ENCODE peak calls at places on chromosome 21, in five cellular contexts. One of them, this sample, is unnamed.

GRCh38 chr21:35050348-35051286 is 1.5 kb upstream of the RUNX1 start:
- DNase-seq in K562: peak; percentile 37
- DNase-seq in MCF 10A: no peak
- DNase-seq in AG09309: no peak
- DNase-seq in right atrium auricular region: no peak
- DNase-seq in this sample: no peak

GRCh38 chr21:19844334-19844733 is 1153.9 kb upstream of the NCAM2 start:
- DNase-seq in K562: no peak
- DNase-seq in right atrium auricular region: no peak
- DNase-seq in MCF 10A: no peak
- DNase-seq in AG09309: no peak
- DNase-seq in this sample: no peak

GRCh38 chr21:22342855-22343254 is 1344.6 kb downstream of the NCAM2 start:
- DNase-seq in K562: no peak
- DNase-seq in MCF 10A: peak; percentile 35
- DNase-seq in AG09309: no peak
- DNase-seq in right atrium auricular region: no peak
- DNase-seq in this sample: no peak

GRCh38 chr21:39837861-39838359 is 29.3 kb upstream of the PCP4 start:
- DNase-seq in AG09309: no peak
- DNase-seq in MCF 10A: no peak
- DNase-seq in K562: no peak
- DNase-seq in right atrium auricular region: no peak
- DNase-seq in this sample: no peak

GRCh38 chr21:45403133-45403824 is 1.7 kb upstream of the COL18A1 start:
- DNase-seq in MCF 10A: peak; percentile 57
- DNase-seq in AG09309: no peak
- DNase-seq in right atrium auricular region: no peak
- DNase-seq in K562: no peak
- DNase-seq in this sample: no peak

GRCh38 chr21:46634966-46635323 is 529 bp upstream of the PRMT2 start:
- DNase-seq in AG09309: peak; percentile 73
- DNase-seq in right atrium auricular region: peak; percentile 80
- DNase-seq in MCF 10A: peak; percentile 66
- DNase-seq in K562: no peak
- DNase-seq in this sample: no peak

GRCh38 chr21:17612023-17612564 is 607 bp downstream of the BTG3 start:
- DNase-seq in AG09309: no peak
- DNase-seq in right atrium auricular region: peak; percentile 62
- DNase-seq in K562: no peak
- DNase-seq in MCF 10A: peak; percentile 75
- DNase-seq in this sample: peak; percentile 35

GRCh38 chr21:45972716-45973474 is 8.7 kb upstream of the COL6A1 start:
- DNase-seq in AG09309: no peak
- DNase-seq in K562: no peak
- DNase-seq in MCF 10A: no peak
- DNase-seq in right atrium auricular region: peak; percentile 81
- DNase-seq in this sample: no peak

GRCh38 chr21:27590271-27590670 is 623.4 kb upstream of the ADAMTS5 start:
- DNase-seq in MCF 10A: no peak
- DNase-seq in right atrium auricular region: peak; percentile 70
- DNase-seq in AG09309: peak; percentile 84
- DNase-seq in K562: no peak
- DNase-seq in this sample: no peak

GRCh38 chr21:35559128-35559831 is 501.0 kb downstream of the SETD4 start:
- DNase-seq in K562: no peak
- DNase-seq in AG09309: peak; percentile 90
- DNase-seq in right atrium auricular region: no peak
- DNase-seq in MCF 10A: peak; percentile 66
- DNase-seq in this sample: no peak

GRCh38 chr21:39972471-39972870 is 105.2 kb downstream of the PCP4 start:
- DNase-seq in K562: no peak
- DNase-seq in AG09309: no peak
- DNase-seq in right atrium auricular region: no peak
- DNase-seq in MCF 10A: no peak
- DNase-seq in this sample: no peak

GRCh38 chr21:28742527-28742926 is 250.2 kb downstream of the LTN1 start:
- DNase-seq in K562: no peak
- DNase-seq in MCF 10A: peak; percentile 11
- DNase-seq in right atrium auricular region: no peak
- DNase-seq in AG09309: no peak
- DNase-seq in this sample: no peak

GRCh38 chr21:40717008-40717407 is 129.9 kb downstream of the DSCAM start:
- DNase-seq in K562: no peak
- DNase-seq in MCF 10A: peak; percentile 23
- DNase-seq in AG09309: no peak
- DNase-seq in right atrium auricular region: no peak
- DNase-seq in this sample: no peak

GRCh38 chr21:41374867-41375533 is 13.2 kb downstream of the MX2 start:
- DNase-seq in right atrium auricular region: no peak
- DNase-seq in AG09309: no peak
- DNase-seq in MCF 10A: peak; percentile 5
- DNase-seq in K562: no peak
- DNase-seq in this sample: no peak

GRCh38 chr21:15272171-15272570 is 207.4 kb upstream of the NRIP1 start:
- DNase-seq in K562: no peak
- DNase-seq in right atrium auricular region: no peak
- DNase-seq in MCF 10A: no peak
- DNase-seq in AG09309: no peak
- DNase-seq in this sample: no peak

GRCh38 chr21:28473530-28474225 is 519.0 kb downstream of the LTN1 start:
- DNase-seq in MCF 10A: no peak
- DNase-seq in AG09309: peak; percentile 38
- DNase-seq in K562: no peak
- DNase-seq in right atrium auricular region: no peak
- DNase-seq in this sample: no peak

GRCh38 chr21:20882462-20883415 is 115.5 kb upstream of the NCAM2 start:
- DNase-seq in right atrium auricular region: no peak
- DNase-seq in MCF 10A: peak; percentile 67
- DNase-seq in AG09309: no peak
- DNase-seq in K562: peak; percentile 23
- DNase-seq in this sample: peak; percentile 46

DNA sequence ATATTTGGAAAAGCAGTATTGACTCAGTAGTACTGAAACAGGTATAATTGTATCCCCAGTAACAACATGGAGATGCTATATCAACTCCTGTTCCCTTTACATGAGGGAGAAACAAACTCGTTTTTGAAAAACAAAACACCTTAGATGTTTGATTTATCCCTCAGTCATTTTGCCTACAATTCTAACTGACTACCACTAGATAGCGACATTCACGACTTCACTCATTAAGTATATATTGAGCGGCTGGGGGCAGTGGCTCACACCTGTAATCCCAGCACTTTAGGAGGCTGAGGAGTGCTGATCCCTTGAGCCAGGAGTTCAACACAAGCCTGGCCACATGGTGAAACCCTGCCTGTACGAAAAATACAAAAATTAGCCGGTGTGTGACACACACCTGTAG is 83.3 kb downstream of the CYYR1 start:
- DNase-seq in K562: no peak
- DNase-seq in right atrium auricular region: no peak
- DNase-seq in MCF 10A: no peak
- DNase-seq in AG09309: no peak
- DNase-seq in this sample: no peak
- TF ChIP-seq CTCF in K562: no peak
- TF ChIP-seq CTCF in right atrium auricular region: no peak
- TF ChIP-seq CTCF in MCF 10A: no peak
- TF ChIP-seq CTCF in AG09309: no peak
- TF ChIP-seq CTCF in this sample: no peak

GRCh38 chr21:31133243-31133830 is 95.1 kb upstream of the KRTAP19-8 start:
- DNase-seq in K562: no peak
- DNase-seq in MCF 10A: no peak
- DNase-seq in right atrium auricular region: no peak
- DNase-seq in AG09309: no peak
- DNase-seq in this sample: no peak

GRCh38 chr21:31135536-31136184 is 97.4 kb upstream of the KRTAP19-8 start:
- DNase-seq in K562: no peak
- DNase-seq in right atrium auricular region: no peak
- DNase-seq in AG09309: no peak
- DNase-seq in MCF 10A: no peak
- DNase-seq in this sample: no peak

GRCh38 chr21:31140025-31140424 is 101.7 kb upstream of the KRTAP19-8 start:
- DNase-seq in K562: no peak
- DNase-seq in AG09309: no peak
- DNase-seq in MCF 10A: no peak
- DNase-seq in right atrium auricular region: no peak
- DNase-seq in this sample: no peak

GRCh38 chr21:31137951-31138350 is 99.7 kb upstream of the KRTAP19-8 start:
- DNase-seq in right atrium auricular region: no peak
- DNase-seq in K562: no peak
- DNase-seq in MCF 10A: no peak
- DNase-seq in AG09309: no peak
- DNase-seq in this sample: no peak

GRCh38 chr21:31136891-31137290 is 98.6 kb upstream of the KRTAP19-8 start:
- DNase-seq in K562: no peak
- DNase-seq in right atrium auricular region: no peak
- DNase-seq in AG09309: no peak
- DNase-seq in MCF 10A: peak; percentile 17
- DNase-seq in this sample: no peak
- TF ChIP-seq CTCF in K562: no peak
- TF ChIP-seq CTCF in right atrium auricular region: no peak
- TF ChIP-seq CTCF in AG09309: no peak
- TF ChIP-seq CTCF in MCF 10A: no peak
- TF ChIP-seq CTCF in this sample: no peak

DNA sequence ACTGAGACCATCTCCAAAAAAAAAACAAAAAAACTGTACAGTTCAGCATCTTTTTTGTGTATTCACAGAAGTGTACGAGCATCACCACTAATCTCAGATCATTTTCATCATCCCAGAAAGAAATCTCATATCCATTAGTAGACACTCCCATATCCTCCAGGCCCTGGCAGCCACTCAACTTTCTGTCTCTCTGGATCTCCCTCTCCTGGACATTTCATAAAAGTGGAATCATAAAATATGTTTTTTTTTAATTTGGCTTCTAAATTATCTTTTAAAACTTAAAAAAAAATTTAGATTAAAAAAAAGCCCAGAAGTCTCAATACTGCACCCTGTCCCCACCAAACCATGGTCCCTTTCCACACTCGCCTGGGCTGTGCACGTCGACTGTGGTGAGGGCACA is 22.1 kb downstream of the RIPPLY3 start:
- DNase-seq in AG09309: no peak
- DNase-seq in right atrium auricular region: peak; percentile 50
- DNase-seq in K562: no peak
- DNase-seq in MCF 10A: peak; percentile 33
- DNase-seq in this sample: no peak
- TF ChIP-seq CTCF in AG09309: no peak
- TF ChIP-seq CTCF in right atrium auricular region: no peak
- TF ChIP-seq CTCF in K562: no peak
- TF ChIP-seq CTCF in MCF 10A: no peak
- TF ChIP-seq CTCF in this sample: no peak

GRCh38 chr21:38267136-38267535 is 10.3 kb downstream of the KCNJ15 start:
- DNase-seq in AG09309: no peak
- DNase-seq in K562: no peak
- DNase-seq in right atrium auricular region: no peak
- DNase-seq in MCF 10A: no peak
- DNase-seq in this sample: no peak

GRCh38 chr21:38268859-38269566 is 12.2 kb downstream of the KCNJ15 start:
- DNase-seq in K562: no peak
- DNase-seq in MCF 10A: no peak
- DNase-seq in right atrium auricular region: no peak
- DNase-seq in AG09309: no peak
- DNase-seq in this sample: no peak

GRCh38 chr21:38272215-38272614 is 15.4 kb downstream of the KCNJ15 start:
- DNase-seq in K562: no peak
- DNase-seq in MCF 10A: no peak
- DNase-seq in AG09309: no peak
- DNase-seq in right atrium auricular region: no peak
- DNase-seq in this sample: no peak

GRCh38 chr21:38267991-38268858 is 11.4 kb downstream of the KCNJ15 start:
- DNase-seq in K562: no peak
- DNase-seq in MCF 10A: no peak
- DNase-seq in AG09309: no peak
- DNase-seq in right atrium auricular region: no peak
- DNase-seq in this sample: no peak

DNA sequence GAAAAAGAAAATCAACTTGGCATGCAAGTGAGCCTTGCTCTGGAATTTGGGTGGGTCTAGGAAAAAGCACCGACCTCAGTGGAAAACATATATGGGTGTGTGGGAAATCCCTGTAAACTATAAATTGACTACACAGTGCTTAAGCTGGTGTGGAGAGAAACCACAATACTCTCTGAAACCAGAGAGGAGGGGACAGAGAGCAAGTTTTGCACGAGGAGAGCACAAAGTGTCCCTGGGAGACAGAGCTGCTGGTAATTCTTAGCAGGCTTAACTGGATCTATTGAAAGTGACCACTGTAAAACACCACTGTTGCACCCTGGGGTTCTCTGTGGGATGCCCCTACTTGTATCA is 12.8 kb downstream of the KCNJ15 start:
- DNase-seq in AG09309: no peak
- DNase-seq in K562: no peak
- DNase-seq in right atrium auricular region: no peak
- DNase-seq in MCF 10A: no peak
- DNase-seq in this sample: no peak
- TF ChIP-seq CTCF in AG09309: no peak
- TF ChIP-seq CTCF in K562: no peak
- TF ChIP-seq CTCF in right atrium auricular region: no peak
- TF ChIP-seq CTCF in MCF 10A: no peak
- TF ChIP-seq CTCF in this sample: no peak

GRCh38 chr21:44059710-44060109 is 47.5 kb upstream of the PWP2 start:
- DNase-seq in MCF 10A: peak; percentile 33
- DNase-seq in right atrium auricular region: no peak
- DNase-seq in K562: no peak
- DNase-seq in AG09309: no peak
- DNase-seq in this sample: no peak

GRCh38 chr21:44065428-44065827 is 41.8 kb upstream of the PWP2 start:
- DNase-seq in MCF 10A: peak; percentile 24
- DNase-seq in AG09309: no peak
- DNase-seq in K562: no peak
- DNase-seq in right atrium auricular region: no peak
- DNase-seq in this sample: no peak

GRCh38 chr21:44064852-44065403 is 42.3 kb upstream of the PWP2 start:
- DNase-seq in AG09309: no peak
- DNase-seq in MCF 10A: no peak
- DNase-seq in K562: no peak
- DNase-seq in right atrium auricular region: no peak
- DNase-seq in this sample: no peak

GRCh38 chr21:44063151-44063912 is 43.9 kb upstream of the PWP2 start:
- DNase-seq in AG09309: no peak
- DNase-seq in K562: no peak
- DNase-seq in MCF 10A: no peak
- DNase-seq in right atrium auricular region: no peak
- DNase-seq in this sample: no peak

DNA sequence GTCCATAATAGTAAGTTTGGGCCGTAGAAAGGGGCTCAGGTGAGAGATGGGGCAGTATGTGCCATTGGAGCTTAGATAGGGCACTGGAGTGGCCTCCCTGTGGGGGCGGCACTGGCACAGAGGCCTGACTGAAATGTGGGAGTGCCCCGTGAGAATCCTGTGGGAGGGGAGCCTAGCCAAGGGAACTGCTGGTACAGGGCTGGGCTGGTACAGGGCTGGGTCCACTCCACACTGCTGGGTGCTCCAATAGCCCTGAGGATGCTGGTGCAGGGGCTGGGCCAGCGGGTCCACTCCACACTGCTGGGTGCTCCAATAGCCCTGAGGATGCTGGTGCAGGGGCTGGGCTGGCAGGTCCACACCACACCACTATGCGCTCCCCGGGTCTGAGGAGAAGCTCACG is 44.8 kb upstream of the PWP2 start:
- DNase-seq in AG09309: no peak
- DNase-seq in MCF 10A: no peak
- DNase-seq in K562: no peak
- DNase-seq in right atrium auricular region: no peak
- DNase-seq in this sample: no peak
- TF ChIP-seq CTCF in AG09309: no peak
- TF ChIP-seq CTCF in MCF 10A: no peak
- TF ChIP-seq CTCF in K562: no peak
- TF ChIP-seq CTCF in right atrium auricular region: no peak
- TF ChIP-seq CTCF in this sample: no peak

This sample was measured in glutamatergic neuron.